ENCODE peak calls at places on chromosomes 2 and 18, in seven cellular contexts. One of them, this sample, is unnamed.

GRCh38 chr2:102636283-102636907 is 17.0 kb downstream of the SLC9A2 start:
- DNase-seq in brain microvascular endothelial cell: no peak
- DNase-seq in AG04450: no peak
- DNase-seq in fibroblast of the aortic adventitia: no peak
- DNase-seq in astrocyte: no peak
- DNase-seq in HCT116: no peak
- DNase-seq in WERI-Rb-1: no peak
- DNase-seq in this sample: no peak

GRCh38 chr18:67553471-67553870 is 37.0 kb upstream of the DSEL start:
- DNase-seq in brain microvascular endothelial cell: no peak
- DNase-seq in AG04450: no peak
- DNase-seq in fibroblast of the aortic adventitia: no peak
- DNase-seq in astrocyte: peak
- DNase-seq in HCT116: no peak
- DNase-seq in WERI-Rb-1: no peak
- DNase-seq in this sample: no peak

GRCh38 chr2:133596701-133597393 is 28.6 kb upstream of the NCKAP5 start:
- DNase-seq in brain microvascular endothelial cell: no peak
- DNase-seq in AG04450: no peak
- DNase-seq in fibroblast of the aortic adventitia: no peak
- DNase-seq in astrocyte: peak
- DNase-seq in HCT116: no peak
- DNase-seq in WERI-Rb-1: no peak
- DNase-seq in this sample: no peak

GRCh38 chr2:191264647-191265079 is 19.5 kb downstream of the MYO1B start:
- DNase-seq in brain microvascular endothelial cell: peak
- DNase-seq in AG04450: peak
- DNase-seq in fibroblast of the aortic adventitia: peak
- DNase-seq in astrocyte: peak
- DNase-seq in HCT116: no peak
- DNase-seq in WERI-Rb-1: no peak
- DNase-seq in this sample: no peak

GRCh38 chr2:220653776-220654175 is 918.3 kb downstream of the EPHA4 start:
- DNase-seq in brain microvascular endothelial cell: no peak
- DNase-seq in AG04450: no peak
- DNase-seq in fibroblast of the aortic adventitia: no peak
- DNase-seq in astrocyte: no peak
- DNase-seq in HCT116: no peak
- DNase-seq in WERI-Rb-1: no peak
- DNase-seq in this sample: no peak

GRCh38 chr2:133836691-133837090 is 268.4 kb upstream of the NCKAP5 start:
- DNase-seq in brain microvascular endothelial cell: no peak
- DNase-seq in AG04450: no peak
- DNase-seq in fibroblast of the aortic adventitia: no peak
- DNase-seq in astrocyte: peak
- DNase-seq in HCT116: no peak
- DNase-seq in WERI-Rb-1: no peak
- DNase-seq in this sample: no peak

GRCh38 chr2:120476141-120476540 is 130.2 kb downstream of the INHBB start:
- DNase-seq in brain microvascular endothelial cell: no peak
- DNase-seq in AG04450: no peak
- DNase-seq in fibroblast of the aortic adventitia: peak
- DNase-seq in astrocyte: peak
- DNase-seq in HCT116: no peak
- DNase-seq in WERI-Rb-1: no peak
- DNase-seq in this sample: no peak

GRCh38 chr2:121187351-121187921 is 97.6 kb downstream of the TFCP2L1 start:
- DNase-seq in brain microvascular endothelial cell: no peak
- DNase-seq in AG04450: no peak
- DNase-seq in fibroblast of the aortic adventitia: no peak
- DNase-seq in astrocyte: no peak
- DNase-seq in HCT116: no peak
- DNase-seq in WERI-Rb-1: no peak
- DNase-seq in this sample: no peak

GRCh38 chr18:76479351-76480238 is 15.4 kb downstream of the ZNF516 start:
- DNase-seq in brain microvascular endothelial cell: no peak
- DNase-seq in AG04450: no peak
- DNase-seq in fibroblast of the aortic adventitia: no peak
- DNase-seq in astrocyte: no peak
- DNase-seq in HCT116: no peak
- DNase-seq in WERI-Rb-1: no peak
- DNase-seq in this sample: no peak

GRCh38 chr2:142954488-142954887 is 77.0 kb downstream of the KYNU start:
- DNase-seq in brain microvascular endothelial cell: no peak
- DNase-seq in AG04450: no peak
- DNase-seq in fibroblast of the aortic adventitia: no peak
- DNase-seq in astrocyte: peak
- DNase-seq in HCT116: no peak
- DNase-seq in WERI-Rb-1: no peak
- DNase-seq in this sample: no peak

GRCh38 chr2:84846041-84846663 is 34.7 kb downstream of the TRABD2A start:
- DNase-seq in brain microvascular endothelial cell: no peak
- DNase-seq in AG04450: no peak
- DNase-seq in fibroblast of the aortic adventitia: peak
- DNase-seq in astrocyte: peak
- DNase-seq in HCT116: no peak
- DNase-seq in WERI-Rb-1: peak
- DNase-seq in this sample: no peak

GRCh38 chr2:25620077-25620476 is 53.3 kb downstream of the DTNB start:
- DNase-seq in brain microvascular endothelial cell: no peak
- DNase-seq in AG04450: no peak
- DNase-seq in fibroblast of the aortic adventitia: no peak
- DNase-seq in astrocyte: peak
- DNase-seq in HCT116: no peak
- DNase-seq in WERI-Rb-1: no peak
- DNase-seq in this sample: no peak

GRCh38 chr2:173750332-173750731 is 214.8 kb downstream of the SP3 start:
- DNase-seq in brain microvascular endothelial cell: no peak
- DNase-seq in AG04450: no peak
- DNase-seq in fibroblast of the aortic adventitia: peak
- DNase-seq in astrocyte: peak
- DNase-seq in HCT116: no peak
- DNase-seq in WERI-Rb-1: peak
- DNase-seq in this sample: no peak

GRCh38 chr2:230928701-230929380 is 3.8 kb upstream of the GPR55 start:
- DNase-seq in brain microvascular endothelial cell: no peak
- DNase-seq in AG04450: no peak
- DNase-seq in fibroblast of the aortic adventitia: no peak
- DNase-seq in astrocyte: no peak
- DNase-seq in HCT116: no peak
- DNase-seq in WERI-Rb-1: no peak
- DNase-seq in this sample: no peak

GRCh38 chr2:230930928-230931555 is 6.0 kb upstream of the GPR55 start:
- DNase-seq in brain microvascular endothelial cell: no peak
- DNase-seq in AG04450: no peak
- DNase-seq in fibroblast of the aortic adventitia: no peak
- DNase-seq in astrocyte: no peak
- DNase-seq in HCT116: no peak
- DNase-seq in WERI-Rb-1: no peak
- DNase-seq in this sample: no peak

GRCh38 chr2:230930149-230930780 is 5.2 kb upstream of the GPR55 start:
- DNase-seq in brain microvascular endothelial cell: no peak
- DNase-seq in AG04450: no peak
- DNase-seq in fibroblast of the aortic adventitia: no peak
- DNase-seq in astrocyte: no peak
- DNase-seq in HCT116: no peak
- DNase-seq in WERI-Rb-1: no peak
- DNase-seq in this sample: no peak

GRCh38 chr2:230927711-230928341 is 2.8 kb upstream of the GPR55 start:
- DNase-seq in brain microvascular endothelial cell: no peak
- DNase-seq in AG04450: no peak
- DNase-seq in fibroblast of the aortic adventitia: no peak
- DNase-seq in astrocyte: no peak
- DNase-seq in HCT116: no peak
- DNase-seq in WERI-Rb-1: no peak
- DNase-seq in this sample: no peak

DNA sequence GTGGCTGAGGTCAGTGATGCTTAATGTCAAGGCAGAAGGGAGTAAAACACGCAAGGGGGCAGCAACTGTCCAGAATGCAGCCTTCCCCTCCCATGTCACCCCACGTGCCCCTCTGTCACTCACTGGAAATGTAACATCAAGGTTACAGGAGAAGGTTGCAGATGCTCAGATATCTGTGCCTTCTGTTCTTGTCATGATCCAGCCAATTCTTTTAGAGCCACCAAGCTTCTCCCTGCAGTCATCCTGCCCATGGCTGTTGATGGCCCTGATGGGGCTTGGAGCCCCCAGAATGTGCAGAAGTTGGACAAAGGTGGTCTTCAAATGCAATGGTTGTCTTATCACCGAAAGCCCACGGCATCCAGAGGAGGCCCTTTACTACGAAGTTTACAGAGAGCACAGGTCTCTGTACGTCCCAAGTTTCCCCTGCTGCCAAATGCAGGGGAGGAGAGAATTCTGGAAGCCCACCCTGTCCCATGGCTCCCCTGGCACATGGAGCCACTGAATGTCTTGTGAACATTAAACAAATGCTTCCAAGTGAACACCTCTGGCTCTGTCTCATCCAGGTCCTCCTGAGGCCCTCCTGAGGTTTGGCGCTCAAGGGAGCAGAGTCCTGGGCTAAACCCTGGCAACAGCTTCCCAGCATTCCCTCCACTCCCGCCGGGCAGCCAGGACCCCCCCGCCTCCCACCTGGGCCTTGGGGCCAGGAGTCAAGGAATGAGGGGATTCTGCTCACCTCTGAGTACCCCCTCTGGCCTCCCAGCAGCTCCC is 4.5 kb upstream of the GPR55 start:
- DNase-seq in brain microvascular endothelial cell: no peak
- DNase-seq in AG04450: no peak
- DNase-seq in fibroblast of the aortic adventitia: no peak
- DNase-seq in astrocyte: no peak
- DNase-seq in HCT116: no peak
- DNase-seq in WERI-Rb-1: no peak
- DNase-seq in this sample: no peak
- TF ChIP-seq CTCF in brain microvascular endothelial cell: no peak
- TF ChIP-seq CTCF in AG04450: no peak
- TF ChIP-seq CTCF in fibroblast of the aortic adventitia: no peak
- TF ChIP-seq CTCF in astrocyte: no peak
- TF ChIP-seq CTCF in HCT116: no peak
- TF ChIP-seq CTCF in WERI-Rb-1: no peak
- TF ChIP-seq CTCF in this sample: no peak

DNA sequence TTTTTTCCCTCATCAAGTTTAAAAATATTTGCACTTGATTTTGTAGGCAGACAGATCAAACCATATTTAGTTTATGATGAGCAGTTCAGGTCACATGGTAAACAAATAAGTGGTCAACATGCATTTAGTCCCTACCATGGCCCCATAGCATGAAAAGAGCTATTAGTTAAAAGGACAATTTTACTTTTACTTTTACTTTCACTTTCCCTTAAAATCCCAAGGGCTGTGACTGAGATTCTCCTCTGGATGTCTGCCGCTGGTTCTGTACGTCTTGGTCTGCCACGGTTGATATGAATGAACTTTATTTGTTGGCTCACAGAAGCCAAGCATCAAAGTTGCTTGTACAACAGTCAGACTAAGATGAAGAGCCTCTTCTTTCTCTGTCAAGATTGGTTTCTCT is 626.2 kb upstream of the CDH7 start:
- DNase-seq in brain microvascular endothelial cell: no peak
- DNase-seq in AG04450: no peak
- DNase-seq in fibroblast of the aortic adventitia: no peak
- DNase-seq in astrocyte: no peak
- DNase-seq in HCT116: no peak
- DNase-seq in WERI-Rb-1: no peak
- DNase-seq in this sample: no peak
- H3K4me3 ChIP-seq in brain microvascular endothelial cell: no peak
- H3K4me3 ChIP-seq in AG04450: no peak
- H3K4me3 ChIP-seq in fibroblast of the aortic adventitia: no peak
- H3K4me3 ChIP-seq in astrocyte: no peak
- H3K4me3 ChIP-seq in HCT116: no peak
- H3K4me3 ChIP-seq in WERI-Rb-1: no peak
- H3K4me3 ChIP-seq in this sample: no peak

DNA sequence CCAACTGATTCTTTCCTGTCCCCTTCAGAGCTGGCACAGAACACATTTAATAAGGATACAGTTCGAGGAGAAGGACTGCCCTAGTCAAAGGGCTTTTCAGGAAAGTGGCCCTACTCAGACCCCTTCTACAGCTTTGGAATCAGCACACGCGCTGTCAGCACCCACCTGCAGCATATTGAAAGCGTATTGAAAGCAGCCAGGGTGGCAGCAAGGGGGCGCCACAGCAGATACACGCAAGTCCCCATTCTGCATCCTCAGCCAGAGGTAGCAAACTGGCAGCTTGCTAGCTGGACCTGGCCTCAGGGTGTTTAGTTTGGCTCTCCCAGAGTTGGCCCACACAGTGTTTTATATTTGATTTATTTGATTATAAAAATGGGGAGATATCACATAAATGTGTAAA is 101.0 kb upstream of the NT5C1B start:
- DNase-seq in brain microvascular endothelial cell: no peak
- DNase-seq in AG04450: no peak
- DNase-seq in fibroblast of the aortic adventitia: no peak
- DNase-seq in astrocyte: no peak
- DNase-seq in HCT116: peak
- DNase-seq in WERI-Rb-1: peak
- DNase-seq in this sample: no peak
- TF ChIP-seq CTCF in brain microvascular endothelial cell: peak
- TF ChIP-seq CTCF in AG04450: peak
- TF ChIP-seq CTCF in fibroblast of the aortic adventitia: peak
- TF ChIP-seq CTCF in astrocyte: no peak
- TF ChIP-seq CTCF in HCT116: peak
- TF ChIP-seq CTCF in WERI-Rb-1: peak
- TF ChIP-seq CTCF in this sample: peak

GRCh38 chr2:99153921-99154604 is 679 bp downstream of the TSGA10 start:
- DNase-seq in brain microvascular endothelial cell: no peak
- DNase-seq in AG04450: no peak
- DNase-seq in fibroblast of the aortic adventitia: peak
- DNase-seq in astrocyte: peak
- DNase-seq in HCT116: no peak
- DNase-seq in WERI-Rb-1: no peak
- DNase-seq in this sample: no peak

GRCh38 chr2:99158599-99158998 is 3.8 kb downstream of the LIPT1 start:
- DNase-seq in brain microvascular endothelial cell: no peak
- DNase-seq in AG04450: no peak
- DNase-seq in fibroblast of the aortic adventitia: no peak
- DNase-seq in astrocyte: no peak
- DNase-seq in HCT116: no peak
- DNase-seq in WERI-Rb-1: no peak
- DNase-seq in this sample: no peak

GRCh38 chr2:99159594-99159993 is 4.8 kb downstream of the LIPT1 start:
- DNase-seq in brain microvascular endothelial cell: no peak
- DNase-seq in AG04450: no peak
- DNase-seq in fibroblast of the aortic adventitia: no peak
- DNase-seq in astrocyte: no peak
- DNase-seq in HCT116: no peak
- DNase-seq in WERI-Rb-1: no peak
- DNase-seq in this sample: no peak

GRCh38 chr2:99154643-99155536 is at the start of the genes LIPT1 and TSGA10:
- DNase-seq in brain microvascular endothelial cell: peak
- DNase-seq in AG04450: peak
- DNase-seq in fibroblast of the aortic adventitia: peak
- DNase-seq in astrocyte: peak
- DNase-seq in HCT116: peak
- DNase-seq in WERI-Rb-1: peak
- DNase-seq in this sample: peak

DNA sequence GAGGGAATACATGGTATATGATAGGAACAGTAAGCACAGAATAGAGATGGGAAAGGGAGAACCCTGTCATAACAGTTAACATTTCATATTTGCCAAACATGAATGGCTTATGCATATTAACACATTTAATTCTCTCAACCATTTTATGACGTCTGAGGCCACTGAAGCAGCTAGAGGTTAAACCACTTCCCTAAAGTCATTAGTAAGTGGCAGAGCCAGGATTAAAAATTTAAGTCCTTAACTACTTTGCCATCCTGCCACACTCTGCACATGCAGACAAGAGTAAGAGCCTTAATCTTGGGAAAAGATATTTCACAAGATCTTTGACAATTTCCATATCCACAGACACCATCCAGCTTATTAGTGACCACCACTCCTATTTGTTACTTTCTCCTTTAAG is 2.1 kb downstream of the LIPT1 start:
- DNase-seq in brain microvascular endothelial cell: no peak
- DNase-seq in AG04450: no peak
- DNase-seq in fibroblast of the aortic adventitia: no peak
- DNase-seq in astrocyte: no peak
- DNase-seq in HCT116: no peak
- DNase-seq in WERI-Rb-1: no peak
- DNase-seq in this sample: no peak
- H3K4me3 ChIP-seq in brain microvascular endothelial cell: no peak
- H3K4me3 ChIP-seq in AG04450: no peak
- H3K4me3 ChIP-seq in fibroblast of the aortic adventitia: no peak
- H3K4me3 ChIP-seq in astrocyte: no peak
- H3K4me3 ChIP-seq in HCT116: no peak
- H3K4me3 ChIP-seq in WERI-Rb-1: no peak
- H3K4me3 ChIP-seq in this sample: no peak